ENCODE peak calls at places on chromosome 12, in six cellular contexts. H is effector memory CD4-positive, alpha-beta T cell; C is cardiac muscle cell; F is IMR-90; J is GM23338; R is pancreas. A is an unnamed sample.

GRCh38 chr12:1939745-1940607 is 21.5 kb upstream of the CACNA2D4 start:
- DNase-seq in H (peak; percentile 78), C (peak; percentile 85), F (peak; percentile 78), J (peak; percentile 82), R (peak; percentile 93), A (peak; percentile 91)

GRCh38 chr12:68148261-68148951 is 11.1 kb downstream of the IFNG start:
- DNase-seq in H (no peak), C (no peak), F (no peak), J (peak; percentile 8), R (no peak), A (no peak)

GRCh38 chr12:26732010-26732908 is 100.7 kb downstream of the ITPR2 start:
- DNase-seq in H (no peak), C (no peak), F (no peak), J (no peak), R (no peak), A (no peak)

GRCh38 chr12:6322969-6323339 is 12.5 kb downstream of the PLEKHG6 start:
- DNase-seq in H (no peak), C (no peak), F (no peak), J (no peak), R (no peak), A (no peak)

GRCh38 chr12:27193106-27193505 is 51.0 kb upstream of the STK38L start:
- DNase-seq in H (no peak), C (no peak), F (peak; percentile 94), J (no peak), R (no peak), A (no peak)

GRCh38 chr12:41932470-41932991 is 212.1 kb downstream of the GXYLT1 start:
- DNase-seq in H (no peak), C (peak; percentile 57), F (no peak), J (peak; percentile 70), R (no peak), A (peak; percentile 28)

GRCh38 chr12:14892726-14893442 is 7.2 kb upstream of the MGP start:
- DNase-seq in H (no peak), C (no peak), F (peak; percentile 2), J (no peak), R (no peak), A (peak; percentile 24)

GRCh38 chr12:75969768-75970167 is 61.8 kb downstream of the PHLDA1 start:
- DNase-seq in H (no peak), C (no peak), F (no peak), J (peak; percentile 79), R (no peak), A (no peak)

GRCh38 chr12:52681551-52682380 is 1.6 kb upstream of the KRT1 start:
- DNase-seq in H (no peak), C (no peak), F (no peak), J (no peak), R (no peak), A (no peak)

GRCh38 chr12:125140239-125140917 is 75.1 kb downstream of the AACS start:
- DNase-seq in H (no peak), C (no peak), F (no peak), J (peak; percentile 63), R (peak; percentile 32), A (no peak)

GRCh38 chr12:49340971-49341776 is 4.2 kb upstream of the C1QL4 start:
- DNase-seq in H (no peak), C (no peak), F (no peak), J (peak; percentile 40), R (no peak), A (no peak)

GRCh38 chr12:46492471-46493351 is 120.1 kb upstream of the SLC38A2 start:
- DNase-seq in H (no peak), C (no peak), F (peak; percentile 97), J (no peak), R (no peak), A (no peak)

GRCh38 chr12:45291518-45291917 is 75.6 kb downstream of the ANO6 start:
- DNase-seq in H (no peak), C (no peak), F (no peak), J (no peak), R (no peak), A (no peak)

GRCh38 chr12:38316391-38317129 is at the start of gene ALG10B:
- DNase-seq in H (peak; percentile 88), C (peak; percentile 93), F (peak; percentile 96), J (peak; percentile 98), R (peak; percentile 93), A (peak; percentile 93)

GRCh38 chr12:57165741-57166140 is 18.3 kb upstream of the LRP1-AS start:
- DNase-seq in H (no peak), C (no peak), F (no peak), J (no peak), R (peak; percentile 46), A (peak; percentile 68)

GRCh38 chr12:124479680-124480468 is 87.5 kb downstream of the NCOR2 start:
- DNase-seq in H (no peak), C (no peak), F (no peak), J (no peak), R (peak; percentile 70), A (no peak)

GRCh38 chr12:71187379-71187778 is 29.6 kb upstream of the TSPAN8 start:
- DNase-seq in H (no peak), C (no peak), F (no peak), J (no peak), R (no peak), A (no peak)

GRCh38 chr12:48075833-48076232 is 30.0 kb downstream of the SENP1 start:
- DNase-seq in H (no peak), C (peak; percentile 31), F (no peak), J (no peak), R (no peak), A (no peak)

GRCh38 chr12:108778053-108778452 is 46.7 kb upstream of the CORO1C start:
- DNase-seq in H (no peak), C (no peak), F (no peak), J (no peak), R (no peak), A (no peak)

GRCh38 chr12:78018939-78019338 is 188.2 kb downstream of the NAV3 start:
- DNase-seq in H (no peak), C (no peak), F (peak; percentile 19), J (no peak), R (no peak), A (no peak)

DNA sequence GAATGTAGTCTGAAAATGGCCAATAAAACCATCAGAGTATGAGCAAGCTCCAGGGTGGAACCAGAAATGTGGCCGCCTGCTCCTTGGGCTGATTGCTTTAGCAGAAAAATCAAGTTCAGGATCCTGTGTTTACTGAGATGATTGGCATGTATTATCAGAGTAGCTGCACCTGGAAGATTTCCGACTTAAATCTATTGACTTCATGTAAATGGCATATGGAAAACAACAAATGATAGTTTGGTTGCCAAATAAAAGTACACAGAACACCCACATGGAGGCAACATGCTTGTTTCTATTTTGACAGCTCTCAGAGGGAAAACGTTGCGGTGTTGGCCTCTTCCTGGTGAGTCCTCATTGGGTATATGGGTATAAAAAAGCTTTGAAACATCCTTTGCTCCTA is 31.3 kb downstream of the SOCS2 start:
- DNase-seq in H (no peak), C (no peak), F (no peak), J (no peak), R (no peak), A (no peak)
- H3K4me1 ChIP-seq in H (no peaks in the 10 kb centered on the region), C (no peaks in the 10 kb centered on the region), F (no peaks in the 10 kb centered on the region), J (peaks cover 5% of the 10 kb centered on the region), R (no peaks in the 10 kb centered on the region), A (no peaks in the 10 kb centered on the region)

DNA sequence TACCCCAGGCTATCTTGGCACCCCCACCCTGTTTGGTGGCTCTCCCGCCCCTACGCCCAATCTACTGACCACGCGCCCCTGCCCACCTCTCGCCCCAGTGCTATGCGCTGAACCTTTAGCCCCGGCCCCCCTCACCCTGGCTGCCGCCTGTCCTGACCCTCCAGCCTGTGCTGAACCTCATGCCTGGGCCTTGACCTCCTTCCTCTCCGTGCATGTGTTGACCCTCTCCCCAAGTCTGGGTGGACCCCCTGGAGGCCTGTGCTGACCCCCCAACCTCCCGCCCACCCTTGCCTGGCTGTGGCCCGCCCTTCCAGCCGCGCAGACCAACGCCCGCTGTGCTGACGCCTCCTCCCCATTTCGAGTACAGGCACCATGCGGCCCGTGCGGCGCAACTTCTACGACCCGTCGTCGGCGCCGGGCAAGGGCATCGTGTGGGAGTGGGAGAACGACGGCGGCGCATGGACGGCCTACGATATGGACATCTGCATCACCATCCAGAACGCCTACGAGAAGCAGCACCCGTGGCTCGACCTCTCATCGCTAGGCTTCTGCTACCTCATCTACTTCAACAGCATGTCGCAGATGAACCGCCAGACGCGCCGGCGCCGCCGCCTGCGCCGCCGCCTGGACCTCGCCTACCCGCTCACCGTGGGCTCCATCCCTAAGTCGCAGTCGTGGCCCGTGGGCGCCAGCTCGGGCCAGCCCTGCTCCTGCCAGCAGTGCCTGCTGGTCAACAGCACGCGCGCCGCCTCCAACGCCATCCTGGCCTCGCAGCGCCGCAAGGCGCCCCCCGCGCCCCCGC is 20.7 kb downstream of the DTX1 start:
- DNase-seq in H (no peak), C (no peak), F (no peak), J (peak; percentile 48), R (peak; percentile 60), A (no peak)
- H3K4me1 ChIP-seq in H (peaks cover 11% of the 10 kb centered on the region), C (no peaks in the 10 kb centered on the region), F (no peaks in the 10 kb centered on the region), J (no peaks in the 10 kb centered on the region), R (no peaks in the 10 kb centered on the region), A (no peaks in the 10 kb centered on the region)

GRCh38 chr12:40336573-40337199 is 111.9 kb downstream of the LRRK2 start:
- DNase-seq in H (no peak), C (peak; percentile 26), F (peak; percentile 5), J (peak; percentile 43), R (no peak), A (no peak)
- H3K4me1 ChIP-seq in H (no peaks in the 10 kb centered on the region), C (peaks cover 7% of the 10 kb centered on the region), F (no peaks in the 10 kb centered on the region), J (no peaks in the 10 kb centered on the region), R (peaks cover 13% of the 10 kb centered on the region), A (no peaks in the 10 kb centered on the region)

DNA sequence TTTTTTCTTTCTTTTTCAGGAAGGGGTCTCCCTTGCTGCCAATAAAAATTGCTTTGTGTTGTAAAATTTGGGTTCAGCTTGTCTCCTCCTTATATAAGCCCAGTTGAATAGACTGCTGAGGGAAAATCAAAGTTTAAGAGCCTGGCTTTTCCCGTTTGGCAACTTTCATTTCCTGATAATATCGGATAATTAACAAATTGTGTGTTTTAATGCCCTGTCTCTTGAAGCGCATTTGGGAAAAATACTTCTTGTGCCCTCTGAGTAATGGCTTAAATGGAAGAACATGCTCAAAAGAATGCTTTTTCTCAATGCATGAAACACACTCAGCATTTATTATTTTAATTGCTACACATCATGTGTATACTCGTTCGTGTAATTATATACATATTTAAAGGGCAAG is 198.0 kb upstream of the DCN start:
- DNase-seq in H (no peak), C (no peak), F (no peak), J (no peak), R (no peak), A (no peak)
- H3K4me1 ChIP-seq in H (peaks cover 4% of the 10 kb centered on the region), C (peaks cover 10% of the 10 kb centered on the region), F (peaks cover 6% of the 10 kb centered on the region), J (peaks cover 28% of the 10 kb centered on the region), R (peaks cover 14% of the 10 kb centered on the region), A (no peaks in the 10 kb centered on the region)

GRCh38 chr12:122086641-122087285 is 8.2 kb downstream of the MLXIP start:
- DNase-seq in H (no peak), C (no peak), F (no peak), J (no peak), R (no peak), A (no peak)
- H3K4me1 ChIP-seq in H (peaks cover 37% of the 10 kb centered on the region), C (peaks cover 18% of the 10 kb centered on the region), F (peaks cover 16% of the 10 kb centered on the region), J (peaks cover 19% of the 10 kb centered on the region), R (peaks cover 34% of the 10 kb centered on the region), A (peaks cover 100% of the 10 kb centered on the region)

GRCh38 chr12:122094261-122094734 is 15.7 kb downstream of the MLXIP start:
- DNase-seq in H (no peak), C (no peak), F (no peak), J (no peak), R (no peak), A (no peak)
- H3K4me1 ChIP-seq in H (peaks cover 30% of the 10 kb centered on the region), C (peaks cover 8% of the 10 kb centered on the region), F (peaks cover 55% of the 10 kb centered on the region), J (peaks cover 13% of the 10 kb centered on the region), R (peaks cover 52% of the 10 kb centered on the region), A (peaks cover 90% of the 10 kb centered on the region)